ENCODE peak calls at places on chromosomes 3 and 15, in seven cellular contexts. Q is GM12892, K is GM12878, L is HepG2, B is SK-N-SH, T is K562, X is H1. D is an unnamed sample.

GRCh38 chr3:156217674-156218352 is 97.4 kb downstream of the KCNAB1 start:
- DNase-seq in T (no peak), Q (no peak), L (no peak), X (no peak), K (no peak), B (no peak), D (no peak)

GRCh38 chr3:16550305-16550675 is 36.8 kb upstream of the RFTN1 start:
- DNase-seq in X (no peak), L (no peak), B (no peak), K (no peak), T (no peak), Q (no peak), D (no peak)

GRCh38 chr15:84788500-84788899 is 28.7 kb upstream of the ALPK3 start:
- DNase-seq in B (no peak), K (no peak), L (no peak), X (no peak), Q (no peak), T (no peak), D (no peak)

GRCh38 chr3:189513281-189514151 is 117.7 kb upstream of the TP63 start:
- DNase-seq in L (no peak), Q (no peak), B (no peak), T (no peak), X (no peak), K (no peak), D (no peak)

GRCh38 chr3:42519568-42519962 is 17.1 kb downstream of the VIPR1 start:
- DNase-seq in L (no peak), Q (no peak), K (no peak), T (no peak), X (no peak), B (no peak), D (no peak)

GRCh38 chr3:22714758-22715157 is 488.4 kb upstream of the UBE2E2 start:
- DNase-seq in Q (no peak), L (no peak), X (no peak), B (no peak), T (no peak), K (no peak), D (no peak)

GRCh38 chr3:153572654-153573053 is 410.6 kb downstream of the RAP2B start:
- DNase-seq in K (no peak), X (no peak), B (no peak), T (no peak), Q (no peak), L (peak; percentile 3), D (no peak)

GRCh38 chr3:33911525-33912322 is 113.3 kb downstream of the PDCD6IP start:
- DNase-seq in K (no peak), Q (no peak), X (no peak), B (no peak), T (no peak), L (no peak), D (no peak)

GRCh38 chr3:71987828-71988227 is 202.9 kb upstream of the PROK2 start:
- DNase-seq in K (no peak), L (no peak), B (no peak), X (no peak), T (no peak), Q (no peak), D (no peak)

GRCh38 chr15:73078722-73079121 is 26.5 kb downstream of the NEO1 start:
- DNase-seq in L (peak; percentile 73), B (no peak), Q (no peak), T (no peak), K (no peak), X (no peak), D (no peak)

GRCh38 chr15:90956551-90957104 is 1.9 kb downstream of the RCCD1 start:
- DNase-seq in X (no peak), B (peak; percentile 96), T (peak; percentile 39), L (no peak), K (no peak), Q (peak; percentile 89), D (peak; percentile 90)

GRCh38 chr3:22319446-22319845 is 568.4 kb upstream of the ZNF385D start:
- DNase-seq in T (no peak), B (no peak), K (no peak), X (no peak), Q (no peak), L (no peak), D (no peak)

GRCh38 chr3:55797084-55797483 is 310.0 kb upstream of the WNT5A start:
- DNase-seq in T (no peak), L (no peak), K (no peak), Q (no peak), X (no peak), B (no peak), D (no peak)

GRCh38 chr3:143173242-143173641 is 53.7 kb downstream of the CHST2 start:
- DNase-seq in K (no peak), X (no peak), Q (no peak), L (no peak), B (no peak), T (no peak), D (no peak)

GRCh38 chr3:11764931-11765363 is 81.7 kb downstream of the TAMM41 start:
- DNase-seq in Q (no peak), K (no peak), B (no peak), L (no peak), T (no peak), X (no peak), D (no peak)

GRCh38 chr3:158531334-158531733 is 39.7 kb upstream of the MLF1 start:
- DNase-seq in K (no peak), Q (no peak), L (no peak), B (no peak), T (no peak), X (no peak), D (no peak)

GRCh38 chr3:13124631-13125030 is 51.4 kb upstream of the IQSEC1 start:
- DNase-seq in L (no peak), T (no peak), B (no peak), Q (no peak), K (no peak), X (no peak), D (no peak)

GRCh38 chr3:188214442-188214841 is 60.5 kb downstream of the LPP start:
- DNase-seq in B (no peak), L (peak; percentile 34), X (no peak), K (no peak), Q (no peak), T (no peak), D (no peak)

GRCh38 chr3:62577153-62577552 is 203.8 kb upstream of the FEZF2 start:
- DNase-seq in L (no peak), T (no peak), Q (no peak), B (no peak), X (no peak), K (no peak), D (no peak)

GRCh38 chr15:45667002-45667401 is 32.2 kb downstream of the SQOR start:
- DNase-seq in T (no peak), K (no peak), X (no peak), Q (no peak), L (no peak), B (no peak), D (no peak)

DNA sequence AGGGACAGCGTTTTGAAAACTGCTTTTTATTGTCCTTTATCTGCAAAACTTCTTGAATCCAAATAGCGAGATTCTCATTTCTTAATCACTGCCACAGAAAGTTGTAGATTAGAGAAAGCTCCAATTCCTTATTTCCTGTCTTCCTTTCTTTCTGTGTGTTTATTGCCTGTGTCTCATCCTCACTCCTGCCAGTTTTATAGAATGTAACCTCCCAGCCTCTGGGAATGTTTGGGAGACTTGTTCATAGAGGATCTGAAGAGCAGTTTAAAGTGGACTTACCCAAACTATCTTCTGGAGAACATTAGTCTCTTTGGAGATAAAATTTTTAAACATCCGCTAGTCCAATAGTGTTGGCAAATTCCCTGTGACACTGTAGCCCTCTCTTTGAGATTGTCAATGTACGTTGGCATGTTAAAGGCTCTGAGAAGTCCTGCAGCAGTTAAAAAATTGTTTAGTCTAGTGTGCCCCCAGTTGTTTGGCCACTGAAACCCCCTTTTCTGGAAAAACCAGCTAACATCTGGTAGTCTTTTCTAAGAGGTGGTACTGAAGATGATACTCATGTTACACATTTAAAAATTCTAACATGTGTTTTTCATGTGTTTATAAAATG is 50.5 kb downstream of the FLNB start:
- DNase-seq in L (no peak), Q (no peak), T (no peak), X (no peak), K (no peak), B (no peak), D (no peak)
- TF ChIP-seq POLR2AphosphoS5 in L (no peak), Q (no peak), T (no peak), X (no peak), K (no peak), B (no peak), D (no peak)

DNA sequence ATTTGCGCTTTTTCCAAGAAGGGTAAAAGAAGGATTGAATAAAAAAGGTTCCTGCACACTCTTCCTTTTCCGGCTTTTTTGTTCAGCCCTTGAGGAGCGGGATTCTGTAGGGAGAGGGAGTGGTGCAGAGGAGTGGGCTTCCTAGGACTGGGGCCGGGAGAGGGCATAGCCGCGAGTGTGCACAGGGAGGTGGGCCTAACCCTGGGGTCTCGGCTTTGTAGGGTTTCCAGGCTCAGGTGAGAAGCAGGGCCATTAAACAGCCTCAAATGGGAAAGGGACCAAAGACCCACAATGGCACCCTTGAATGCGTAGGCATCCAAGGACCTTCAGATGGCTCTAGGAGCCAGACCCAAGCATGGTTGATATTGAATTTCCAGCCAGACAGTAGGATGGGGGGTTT is 35.4 kb upstream of the RAB6B start:
- DNase-seq in X (no peak), K (no peak), L (no peak), T (no peak), B (no peak), Q (no peak), D (no peak)
- TF ChIP-seq TAF1 in X (no peak), K (no peak), L (no peak), T (no peak), B (no peak), Q (no peak), D (no peak)

GRCh38 chr15:40721716-40722115 is 26.7 kb downstream of the RAD51 start:
- DNase-seq in X (no peak), K (no peak), T (no peak), Q (no peak), L (no peak), B (no peak), D (no peak)
- TF ChIP-seq POLR2AphosphoS5 in X (no peak), K (no peak), T (no peak), Q (no peak), L (no peak), B (no peak), D (no peak)

GRCh38 chr3:46670891-46671427 is 22.5 kb downstream of the ALS2CL start:
- DNase-seq in Q (peak; percentile 6), X (no peak), B (peak; percentile 11), K (no peak), L (no peak), T (no peak), D (peak; percentile 3)
- TF ChIP-seq TAF1 in Q (no peak), X (no peak), B (no peak), K (no peak), L (no peak), T (no peak), D (no peak)

D was measured in GM12891.